ENCODE peak calls at places on chromosomes 7 and 10, in four cellular contexts. E is lower lobe of right lung, L is AG09319, X is GM12865. D is an unnamed sample.

GRCh38 chr10:129388435-129388834 is 78.6 kb upstream of the MGMT start:
- DNase-seq in X (no peak), L (no peak), E (no peak), D (no peak)

GRCh38 chr7:2633538-2634264 is 1.9 kb downstream of the TTYH3 start:
- DNase-seq in X (no peak), E (no peak), L (peak; percentile 78), D (peak; percentile 63)

GRCh38 chr7:41943098-41943577 is 240.2 kb upstream of the INHBA start:
- DNase-seq in E (peak; percentile 84), L (no peak), X (peak; percentile 76), D (peak; percentile 52)

GRCh38 chr7:23072916-23073315 is 32.7 kb upstream of the KLHL7 start:
- DNase-seq in L (no peak), E (no peak), X (no peak), D (no peak)

GRCh38 chr7:130154501-130155317 is 50.5 kb downstream of the TMEM209 start:
- DNase-seq in X (no peak), E (no peak), L (no peak), D (no peak)

GRCh38 chr10:12605580-12606405 is 256.4 kb downstream of the CAMK1D start:
- DNase-seq in E (peak; percentile 84), L (peak; percentile 47), X (no peak), D (peak; percentile 21)

GRCh38 chr10:19815478-19816419 is 483 bp upstream of the PLXDC2 start:
- DNase-seq in X (no peak), E (peak; percentile 83), L (no peak), D (peak; percentile 16)

GRCh38 chr10:6755891-6756460 is 175.9 kb upstream of the PRKCQ start:
- DNase-seq in L (no peak), E (no peak), X (peak; percentile 33), D (peak; percentile 54)

GRCh38 chr10:86443069-86443468 is 76.5 kb upstream of the GRID1 start:
- DNase-seq in X (no peak), L (no peak), E (no peak), D (peak; percentile 36)

GRCh38 chr7:138185132-138185908 is 109.1 kb downstream of the AKR1D1 start:
- DNase-seq in E (no peak), X (no peak), L (no peak), D (no peak)

GRCh38 chr10:49539320-49539885 is 482 bp upstream of the ERCC6 start:
- DNase-seq in L (no peak), E (peak; percentile 60), X (no peak), D (no peak)

DNA sequence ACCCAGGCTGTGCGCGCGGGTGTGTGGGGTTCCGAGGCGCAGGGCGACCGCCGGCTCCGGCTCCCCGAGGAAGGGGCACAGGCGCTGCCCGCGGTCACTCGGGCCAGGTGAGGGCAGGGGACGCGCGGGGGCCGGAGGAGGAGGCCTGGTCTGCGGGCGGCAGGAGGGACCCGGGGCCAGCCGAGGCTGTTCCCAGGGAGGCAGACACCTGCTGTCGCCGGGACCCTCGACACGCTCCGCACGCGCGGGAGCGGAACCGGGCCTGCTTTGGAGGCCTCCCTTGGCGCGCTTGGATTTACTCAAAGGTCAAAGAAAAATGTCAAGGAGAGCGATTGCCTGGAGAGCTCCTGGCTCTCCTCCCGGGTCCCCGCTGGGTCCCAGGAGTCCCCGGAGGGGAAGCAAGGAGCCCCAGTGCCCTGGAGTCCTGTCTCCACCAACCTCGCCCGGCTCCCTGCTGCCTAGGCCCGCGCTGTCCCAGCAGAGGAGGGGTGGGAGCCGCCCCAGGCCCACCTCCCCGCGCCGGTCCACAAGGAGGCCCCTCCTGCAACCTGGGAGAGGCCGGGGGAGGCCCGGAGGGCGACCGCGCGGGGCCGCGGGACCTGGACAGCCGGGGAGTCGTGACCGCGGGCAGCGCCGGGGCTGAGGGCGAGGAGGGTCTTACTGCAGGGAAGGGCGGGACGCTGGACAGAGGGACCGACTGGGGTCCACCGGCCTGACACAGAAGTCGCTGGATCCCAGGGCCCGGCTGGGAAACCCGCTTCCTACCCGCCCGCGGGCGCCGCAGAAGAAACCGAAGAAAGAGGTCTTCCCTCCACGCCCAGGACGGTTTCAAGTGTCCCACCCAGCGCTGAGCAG is 348.9 kb downstream of the DNAJB6 start:
- DNase-seq in L (no peak), X (no peak), E (no peak), D (no peak)
- TF ChIP-seq CTCF in L (no peak), X (no peak), E (no peak), D (no peak)

GRCh38 chr10:36504752-36505151 is 620.6 kb upstream of the ANKRD30A start:
- DNase-seq in X (no peak), E (no peak), L (no peak), D (no peak)
- TF ChIP-seq CTCF in X (no peak), E (no peak), L (no peak), D (peak; percentile 9)

GRCh38 chr10:107898392-107898791 is 733.9 kb upstream of the SORCS1 start:
- DNase-seq in L (no peak), X (no peak), E (no peak), D (no peak)
- TF ChIP-seq CTCF in L (no peak), X (no peak), E (no peak), D (no peak)

GRCh38 chr10:102869290-102870198 is at the start of gene AS3MT:
- DNase-seq in X (no peak), E (no peak), L (no peak), D (no peak)
- TF ChIP-seq CTCF in X (no peak), E (no peak), L (no peak), D (no peak)

GRCh38 chr10:77925795-77926565 is 575 bp downstream of the DLG5 start:
- DNase-seq in E (peak; percentile 72), X (peak; percentile 55), L (no peak), D (no peak)

GRCh38 chr10:77922551-77923179 is 3.9 kb downstream of the DLG5 start:
- DNase-seq in X (no peak), E (no peak), L (no peak), D (no peak)

GRCh38 chr10:77925410-77925794 is 1.2 kb downstream of the DLG5 start:
- DNase-seq in L (no peak), X (no peak), E (no peak), D (no peak)

GRCh38 chr10:77927343-77928256 is 1.0 kb upstream of the DLG5 start:
- DNase-seq in X (no peak), E (no peak), L (no peak), D (no peak)

GRCh38 chr10:77926566-77927342 is at the start of gene DLG5:
- DNase-seq in X (peak; percentile 61), L (no peak), E (peak; percentile 74), D (no peak)
- TF ChIP-seq CTCF in X (no peak), L (no peak), E (no peak), D (no peak)

DNA sequence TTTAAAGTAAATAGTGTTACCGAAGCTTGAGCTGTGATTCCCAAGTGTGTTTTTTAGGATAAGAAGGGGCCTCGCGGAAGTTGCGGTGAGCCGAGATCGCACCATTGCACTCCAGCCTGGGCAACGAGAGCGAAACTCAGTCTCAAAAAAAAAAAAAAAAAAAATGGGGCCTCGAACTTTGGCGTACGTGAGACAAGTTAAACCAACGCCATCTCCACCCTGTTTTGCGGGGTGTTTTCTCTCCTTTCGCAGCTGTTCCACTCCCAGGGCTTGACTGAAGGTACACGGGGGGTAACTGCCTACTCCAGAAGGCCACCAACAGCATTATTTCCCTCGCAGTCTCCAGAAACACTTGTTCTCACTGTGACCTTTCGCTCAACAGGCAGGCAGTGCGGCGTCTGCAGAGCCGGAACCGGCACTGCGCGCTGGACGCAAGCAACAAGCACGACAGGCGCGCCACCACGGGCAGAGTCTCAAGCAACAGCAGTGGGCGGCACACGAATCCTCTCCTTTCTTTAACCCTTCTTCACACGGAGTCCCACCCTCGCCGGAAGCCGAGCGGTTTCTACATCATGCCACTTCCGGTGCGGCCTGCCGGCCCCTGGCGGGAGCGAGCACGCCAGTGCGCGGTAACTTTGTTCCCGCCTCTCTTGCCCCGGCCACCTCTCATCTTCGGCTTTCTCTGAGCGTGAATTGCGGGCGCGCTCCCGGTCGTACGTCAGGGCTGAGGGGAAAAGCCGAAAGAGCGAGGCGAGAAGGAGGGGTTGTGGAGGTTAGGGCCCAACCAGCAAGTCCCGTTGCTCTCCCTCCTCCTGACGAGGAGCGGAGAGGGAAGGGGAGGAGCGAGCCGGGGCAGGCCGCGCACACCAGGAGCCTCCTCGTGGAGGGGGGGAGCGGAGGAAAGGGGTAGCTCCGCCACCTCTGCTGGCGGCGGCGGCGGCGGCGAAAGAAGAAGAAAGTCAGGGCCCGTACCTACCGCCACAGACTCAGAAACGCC is 826 bp upstream of the CDK13 start:
- DNase-seq in X (peak; percentile 100), L (peak; percentile 99), E (peak; percentile 99), D (peak; percentile 99)
- TF ChIP-seq CTCF in X (no peak), L (no peak), E (no peak), D (no peak)

D was measured in AG04450.